ENCODE peak calls at places on chromosomes 3 and 15, in ten cellular contexts. X is A549; A is cardiac muscle cell; Z is amniotic epithelial cell; Y is stimulated activated CD8-positive, alpha-beta memory T cell treated with anti-CD3 and anti-CD28 coated beads, Interleukin-7, amount 100 ng/mL, for 48 hours; I is choroid plexus epithelial cell; Q is mesothelial cell of epicardium; W is GM10248; E is activated CD4-positive, alpha-beta T cell treated with anti-CD3 and anti-CD28 coated beads for 24 hours; D is T-helper 1 cell. L is an unnamed sample.

GRCh38 chr3:3081659-3082546 is 28.3 kb downstream of the IL5RA start:
- DNase-seq in X (no peak), A (no peak), Z (no peak), Y (no peak), I (no peak), Q (no peak), W (peak), E (no peak), D (no peak), L (no peak)

GRCh38 chr3:196932600-196932999 is 9.7 kb downstream of the NCBP2 start:
- DNase-seq in X (no peak), A (no peak), Z (no peak), Y (no peak), I (no peak), Q (no peak), W (peak), E (no peak), D (no peak), L (no peak)

GRCh38 chr3:114223146-114223545 is 14.2 kb downstream of the ZNF80 start:
- DNase-seq in X (no peak), A (peak), Z (no peak), Y (no peak), I (peak), Q (no peak), W (no peak), E (no peak), D (no peak), L (no peak)

GRCh38 chr3:113532698-113533533 is 561 bp downstream of the SIDT1 start:
- DNase-seq in X (peak), A (no peak), Z (no peak), Y (no peak), I (no peak), Q (no peak), W (peak), E (peak), D (peak), L (no peak)

GRCh38 chr3:28077566-28077965 is 163.9 kb upstream of the CMC1 start:
- DNase-seq in X (peak), A (peak), Z (no peak), Y (no peak), I (peak), Q (no peak), W (no peak), E (no peak), D (no peak), L (no peak)

GRCh38 chr15:85976986-85977385 is 102.7 kb upstream of the AGBL1 start:
- DNase-seq in X (no peak), A (no peak), Z (no peak), Y (no peak), I (peak), Q (no peak), W (no peak), E (no peak), D (no peak), L (no peak)

GRCh38 chr3:188151438-188151837 is 2.5 kb upstream of the LPP start:
- DNase-seq in X (no peak), A (no peak), Z (peak), Y (no peak), I (peak), Q (no peak), W (no peak), E (no peak), D (no peak), L (no peak)

GRCh38 chr3:150308481-150308918 is 99.6 kb upstream of the TSC22D2 start:
- DNase-seq in X (no peak), A (peak), Z (peak), Y (no peak), I (no peak), Q (no peak), W (no peak), E (no peak), D (no peak), L (no peak)

GRCh38 chr3:124277516-124277890 is 285.6 kb upstream of the ROPN1 start:
- DNase-seq in X (no peak), A (peak), Z (peak), Y (no peak), I (peak), Q (no peak), W (no peak), E (no peak), D (no peak), L (no peak)

GRCh38 chr3:188916934-188917391 is 254.8 kb upstream of the TPRG1 start:
- DNase-seq in X (no peak), A (peak), Z (peak), Y (no peak), I (no peak), Q (no peak), W (no peak), E (no peak), D (no peak), L (no peak)

GRCh38 chr3:108125550-108126071 is 34.8 kb upstream of the CD47 start:
- DNase-seq in X (no peak), A (no peak), Z (no peak), Y (peak), I (no peak), Q (no peak), W (peak), E (peak), D (peak), L (no peak)

GRCh38 chr15:75368689-75369239 is 357 bp upstream of the MAN2C1 start:
- DNase-seq in X (no peak), A (no peak), Z (peak), Y (no peak), I (no peak), Q (no peak), W (no peak), E (no peak), D (no peak), L (no peak)

GRCh38 chr3:138066383-138066782 is 49.0 kb downstream of the DZIP1L start:
- DNase-seq in X (no peak), A (no peak), Z (no peak), Y (no peak), I (no peak), Q (no peak), W (peak), E (no peak), D (no peak), L (no peak)

GRCh38 chr15:82039871-82040270 is 5.9 kb downstream of the MEX3B start:
- DNase-seq in X (no peak), A (no peak), Z (no peak), Y (no peak), I (no peak), Q (no peak), W (no peak), E (no peak), D (no peak), L (no peak)

GRCh38 chr15:77028451-77029165 is 33.7 kb downstream of the PSTPIP1 start:
- DNase-seq in X (no peak), A (no peak), Z (no peak), Y (no peak), I (no peak), Q (peak), W (no peak), E (no peak), D (no peak), L (peak)

GRCh38 chr3:69999191-70000027 is at the start of gene SAMMSON:
- DNase-seq in X (peak), A (peak), Z (peak), Y (no peak), I (peak), Q (no peak), W (no peak), E (no peak), D (no peak), L (no peak)

GRCh38 chr3:9222956-9223639 is 26.3 kb downstream of the SRGAP3 start:
- DNase-seq in X (no peak), A (peak), Z (no peak), Y (no peak), I (no peak), Q (no peak), W (no peak), E (no peak), D (no peak), L (no peak)

GRCh38 chr3:122948398-122948797 is 79.2 kb downstream of the SEMA5B start:
- DNase-seq in X (peak), A (no peak), Z (no peak), Y (no peak), I (no peak), Q (no peak), W (no peak), E (no peak), D (no peak), L (no peak)

GRCh38 chr15:85580914-85581313 is 200.5 kb downstream of the AKAP13 start:
- DNase-seq in X (peak), A (no peak), Z (peak), Y (peak), I (peak), Q (no peak), W (no peak), E (no peak), D (peak), L (no peak)

GRCh38 chr3:178982138-178982537 is 89.5 kb downstream of the ZMAT3 start:
- DNase-seq in X (no peak), A (no peak), Z (peak), Y (no peak), I (peak), Q (no peak), W (peak), E (no peak), D (no peak), L (no peak)

GRCh38 chr15:39908186-39908585 is 11.9 kb downstream of the GPR176 start:
- DNase-seq in X (no peak), A (peak), Z (peak), Y (no peak), I (peak), Q (no peak), W (no peak), E (no peak), D (no peak), L (no peak)

GRCh38 chr3:134650431-134651346 is at the start of gene KY:
- DNase-seq in X (peak), A (peak), Z (peak), Y (no peak), I (peak), Q (no peak), W (peak), E (no peak), D (no peak), L (no peak)

GRCh38 chr3:9071982-9072666 is 108.9 kb upstream of the RAD18 start:
- DNase-seq in X (no peak), A (no peak), Z (no peak), Y (no peak), I (no peak), Q (no peak), W (no peak), E (no peak), D (no peak), L (no peak)

GRCh38 chr3:197333901-197334639 is 35.7 kb upstream of the DLG1 start:
- DNase-seq in X (no peak), A (no peak), Z (no peak), Y (no peak), I (no peak), Q (no peak), W (no peak), E (no peak), D (no peak), L (no peak)

GRCh38 chr3:37765591-37766219 is 96.0 kb upstream of the CTDSPL start:
- DNase-seq in X (no peak), A (peak), Z (peak), Y (no peak), I (peak), Q (no peak), W (no peak), E (no peak), D (no peak), L (no peak)

GRCh38 chr15:67998599-67999122 is 55.5 kb upstream of the PIAS1 start:
- DNase-seq in X (peak), A (peak), Z (peak), Y (no peak), I (peak), Q (no peak), W (no peak), E (no peak), D (no peak), L (no peak)

GRCh38 chr15:69643476-69643875 is 190.9 kb downstream of the RPLP1 start:
- DNase-seq in X (no peak), A (no peak), Z (no peak), Y (no peak), I (no peak), Q (no peak), W (no peak), E (no peak), D (no peak), L (no peak)